ENCODE peak calls at places on chromosomes 13 and 19, in ten cellular contexts. S is IMR-90; C is heart right ventricle; Q is pancreas; D is AG04450; V is tibial nerve; I is fibroblast of lung; F is CD8-positive, alpha-beta T cell; W is brain microvascular endothelial cell; H is PC-9. T is an unnamed sample.

GRCh38 chr13:25819856-25820530 is 231.8 kb downstream of the SHISA2 start:
- DNase-seq in Q (no peak), C (peak; percentile 11), V (no peak), I (no peak), S (no peak), H (no peak), W (no peak), D (no peak), F (no peak), T (no peak)

GRCh38 chr13:89457977-89458376 is 1786.8 kb downstream of the SLITRK5 start:
- DNase-seq in C (no peak), D (peak; percentile 13), Q (no peak), S (peak; percentile 34), W (peak; percentile 23), I (peak; percentile 55), F (no peak), V (no peak), H (peak; percentile 60), T (peak; percentile 81)

GRCh38 chr13:99085139-99085845 is 107.4 kb upstream of the DOCK9 start:
- DNase-seq in H (no peak), V (no peak), Q (no peak), W (no peak), C (no peak), D (no peak), F (no peak), I (no peak), S (no peak), T (no peak)

GRCh38 chr19:33374406-33374703 is 846 bp downstream of the CEBPG start:
- DNase-seq in H (no peak), S (peak; percentile 27), W (no peak), V (no peak), Q (peak; percentile 49), I (peak; percentile 42), F (no peak), D (no peak), C (no peak), T (no peak)

GRCh38 chr19:11094520-11094894 is 5.2 kb downstream of the LDLR start:
- DNase-seq in F (no peak), C (no peak), D (no peak), V (no peak), Q (no peak), S (no peak), I (no peak), W (no peak), H (no peak), T (no peak)

GRCh38 chr19:50496189-50497029 is 14.6 kb downstream of the JOSD2 start:
- DNase-seq in H (no peak), I (no peak), C (peak; percentile 75), F (no peak), V (no peak), S (no peak), W (no peak), D (no peak), Q (peak; percentile 57), T (no peak)

GRCh38 chr19:1172353-1173159 is 1.5 kb downstream of the SBNO2 start:
- DNase-seq in Q (peak; percentile 66), F (no peak), C (peak; percentile 46), W (no peak), I (peak; percentile 54), S (peak; percentile 48), H (peak; percentile 42), V (no peak), D (no peak), T (no peak)

GRCh38 chr13:49627831-49628652 is at the start of gene ARL11:
- DNase-seq in H (no peak), D (no peak), I (no peak), V (peak; percentile 45), Q (no peak), C (peak; percentile 60), W (no peak), S (no peak), F (peak; percentile 13), T (no peak)

GRCh38 chr13:102227696-102228095 is 174.2 kb downstream of the FGF14 start:
- DNase-seq in I (peak; percentile 60), W (no peak), H (no peak), C (no peak), F (no peak), D (no peak), S (no peak), Q (no peak), V (no peak), T (no peak)

GRCh38 chr13:90618133-90618532 is 729.4 kb upstream of the MIR17HG start:
- DNase-seq in I (no peak), W (no peak), Q (no peak), D (no peak), C (no peak), F (no peak), V (no peak), S (no peak), H (no peak), T (no peak)

GRCh38 chr13:40016953-40017660 is 361.6 kb downstream of the COG6 start:
- DNase-seq in W (no peak), Q (no peak), I (no peak), D (no peak), V (no peak), C (no peak), H (no peak), F (no peak), S (no peak), T (no peak)
- TF ChIP-seq CTCF in W (no peak), Q (no peak), I (no peak), D (no peak), V (no peak), C (no peak), H (no peak), F (no peak), S (no peak), T (no peak)

GRCh38 chr19:17954401-17954800 is 12.5 kb upstream of the KCNN1 start:
- DNase-seq in W (no peak), C (no peak), D (no peak), F (no peak), I (no peak), S (no peak), H (no peak), Q (no peak), V (no peak), T (no peak)

GRCh38 chr19:17952041-17952976 is 14.6 kb upstream of the KCNN1 start:
- DNase-seq in W (no peak), F (no peak), C (no peak), H (no peak), D (no peak), S (no peak), Q (no peak), V (no peak), I (no peak), T (no peak)

GRCh38 chr19:17953316-17953801 is 13.5 kb upstream of the KCNN1 start:
- DNase-seq in S (no peak), C (no peak), W (no peak), I (no peak), H (no peak), V (no peak), D (no peak), Q (no peak), F (no peak), T (no peak)

GRCh38 chr19:17951151-17952040 is 15.5 kb upstream of the KCNN1 start:
- DNase-seq in S (no peak), C (no peak), H (no peak), V (no peak), W (no peak), Q (no peak), F (no peak), D (no peak), I (no peak), T (no peak)

DNA sequence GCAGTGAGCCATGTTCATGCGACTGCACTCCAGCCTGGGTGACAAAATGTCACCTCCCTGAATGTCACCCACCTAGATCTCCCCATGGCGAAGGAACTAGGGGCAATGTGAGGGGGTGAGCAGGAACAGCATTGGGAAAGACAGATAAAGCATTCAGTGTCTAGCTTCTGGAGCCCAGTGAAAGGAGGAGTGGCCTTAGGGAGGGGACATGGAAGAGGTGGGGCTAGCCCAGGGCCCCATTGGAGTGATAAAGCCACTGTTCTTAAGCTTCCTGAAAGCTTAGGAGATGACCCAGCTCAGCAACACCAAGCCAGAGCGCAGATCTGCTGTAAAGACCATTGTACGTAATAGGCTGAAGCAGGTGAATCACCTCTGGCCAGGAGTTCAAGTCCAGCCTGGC is 13.0 kb upstream of the KCNN1 start:
- DNase-seq in D (no peak), F (no peak), W (no peak), H (no peak), V (no peak), S (no peak), C (no peak), I (no peak), Q (no peak), T (no peak)
- H3K27me3 ChIP-seq in D (peaks cover 63% of the 10 kb centered on the region), F (peaks cover 50% of the 10 kb centered on the region), W (peaks cover 68% of the 10 kb centered on the region), H (peaks cover 84% of the 10 kb centered on the region), V (peaks cover 89% of the 10 kb centered on the region), S (peaks cover 77% of the 10 kb centered on the region), C (peaks cover 91% of the 10 kb centered on the region), I (peaks cover 48% of the 10 kb centered on the region), Q (no peaks in the 10 kb centered on the region), T (peaks cover 68% of the 10 kb centered on the region)

DNA sequence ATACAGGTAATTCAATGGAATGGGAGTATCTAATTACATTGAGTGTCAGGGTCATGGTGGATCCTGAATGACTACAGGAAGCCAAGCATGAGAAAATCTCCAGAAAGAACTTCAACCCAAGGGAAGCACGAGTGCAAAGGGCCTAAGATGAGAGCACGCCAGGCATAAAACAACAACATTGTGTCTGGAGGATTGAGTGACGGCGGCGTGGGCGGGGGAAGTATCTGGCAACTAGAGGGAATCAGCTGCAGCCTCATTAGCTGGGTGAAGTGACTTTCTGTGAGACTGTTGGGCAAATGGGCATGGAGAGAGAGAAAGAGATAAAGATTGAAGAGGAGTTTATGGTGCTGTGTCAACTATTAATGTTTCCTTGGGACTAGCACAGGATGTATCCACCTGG is 194.3 kb downstream of the GPC6 start:
- DNase-seq in H (no peak), S (no peak), I (no peak), D (no peak), W (no peak), Q (no peak), C (no peak), F (no peak), V (no peak), T (no peak)
- H3K4me3 ChIP-seq in H (no peak overlapping the region), S (no peak overlapping the region), I (no peak overlapping the region), D (no peak overlapping the region), W (no peak overlapping the region), Q (no peak overlapping the region), C (no peak overlapping the region), F (no peak overlapping the region), V (no peak overlapping the region), T (no peak overlapping the region)

GRCh38 chr19:53532362-53532761 is 5.6 kb upstream of the ZNF331 start:
- DNase-seq in C (no peak), I (no peak), D (no peak), S (no peak), Q (no peak), V (no peak), H (no peak), F (no peak), W (no peak), T (no peak)

GRCh38 chr19:53525922-53526321 is 12.0 kb upstream of the ZNF331 start:
- DNase-seq in D (no peak), I (no peak), F (no peak), S (no peak), H (no peak), Q (no peak), C (no peak), V (no peak), W (no peak), T (no peak)

GRCh38 chr19:53531457-53531856 is 6.5 kb upstream of the ZNF331 start:
- DNase-seq in H (no peak), S (no peak), W (no peak), V (no peak), Q (no peak), I (no peak), C (no peak), D (no peak), F (no peak), T (no peak)

GRCh38 chr19:53536223-53536543 is 1.8 kb upstream of the ZNF331 start:
- DNase-seq in I (no peak), S (no peak), H (no peak), V (no peak), W (no peak), Q (no peak), F (no peak), D (no peak), C (no peak), T (no peak)

GRCh38 chr19:53530622-53531021 is 7.3 kb upstream of the ZNF331 start:
- DNase-seq in H (no peak), I (no peak), W (no peak), Q (no peak), C (no peak), S (no peak), D (no peak), F (no peak), V (no peak), T (no peak)
- TF ChIP-seq CTCF in H (no peak), I (no peak), W (no peak), Q (no peak), C (no peak), S (no peak), D (no peak), F (no peak), V (no peak), T (no peak)

T was measured in kidney epithelial cell.